ENCODE peak calls at places on chromosomes 1 and 21, in five cellular contexts. One of them, this sample, is unnamed.

GRCh38 chr1:19283891-19284290 is 4.7 kb downstream of the AKR7A3 start:
- DNase-seq in spleen: no peak
- DNase-seq in breast epithelium: no peak
- DNase-seq in uterus: no peak
- DNase-seq in right lobe of liver: no peak
- DNase-seq in this sample: no peak

GRCh38 chr1:156508205-156508954 is 7.8 kb upstream of the MEF2D start:
- DNase-seq in spleen: no peak
- DNase-seq in breast epithelium: no peak
- DNase-seq in uterus: peak
- DNase-seq in right lobe of liver: no peak
- DNase-seq in this sample: peak

GRCh38 chr21:33032434-33033047 is 6.8 kb downstream of the OLIG2 start:
- DNase-seq in spleen: no peak
- DNase-seq in breast epithelium: no peak
- DNase-seq in uterus: no peak
- DNase-seq in right lobe of liver: no peak
- DNase-seq in this sample: no peak

GRCh38 chr1:95023399-95024050 is 49.2 kb downstream of the ALG14 start:
- DNase-seq in spleen: no peak
- DNase-seq in breast epithelium: no peak
- DNase-seq in uterus: no peak
- DNase-seq in right lobe of liver: no peak
- DNase-seq in this sample: no peak

GRCh38 chr21:45972353-45972715 is 9.2 kb upstream of the COL6A1 start:
- DNase-seq in spleen: peak
- DNase-seq in breast epithelium: no peak
- DNase-seq in uterus: no peak
- DNase-seq in right lobe of liver: no peak
- DNase-seq in this sample: peak

GRCh38 chr1:198156745-198157240 is at the start of gene NEK7:
- DNase-seq in spleen: peak
- DNase-seq in breast epithelium: peak
- DNase-seq in uterus: peak
- DNase-seq in right lobe of liver: peak
- DNase-seq in this sample: peak

GRCh38 chr1:107318932-107319331 is 178.1 kb downstream of the NTNG1 start:
- DNase-seq in spleen: no peak
- DNase-seq in breast epithelium: no peak
- DNase-seq in uterus: no peak
- DNase-seq in right lobe of liver: no peak
- DNase-seq in this sample: no peak

GRCh38 chr1:111190931-111191451 is 9.5 kb downstream of the DENND2D start:
- DNase-seq in spleen: no peak
- DNase-seq in breast epithelium: no peak
- DNase-seq in uterus: peak
- DNase-seq in right lobe of liver: peak
- DNase-seq in this sample: no peak

GRCh38 chr1:86016076-86016746 is 140.4 kb downstream of the COL24A1 start:
- DNase-seq in spleen: no peak
- DNase-seq in breast epithelium: no peak
- DNase-seq in uterus: no peak
- DNase-seq in right lobe of liver: no peak
- DNase-seq in this sample: no peak

GRCh38 chr1:186828612-186829542 is at the start of gene PLA2G4A:
- DNase-seq in spleen: peak
- DNase-seq in breast epithelium: peak
- DNase-seq in uterus: peak
- DNase-seq in right lobe of liver: no peak
- DNase-seq in this sample: peak

GRCh38 chr1:188463919-188464318 is 1635.2 kb downstream of the PLA2G4A start:
- DNase-seq in spleen: no peak
- DNase-seq in breast epithelium: no peak
- DNase-seq in uterus: no peak
- DNase-seq in right lobe of liver: no peak
- DNase-seq in this sample: no peak

GRCh38 chr1:178955391-178955954 is 70.2 kb upstream of the FAM20B start:
- DNase-seq in spleen: no peak
- DNase-seq in breast epithelium: no peak
- DNase-seq in uterus: no peak
- DNase-seq in right lobe of liver: no peak
- DNase-seq in this sample: no peak

GRCh38 chr1:206770531-206771352 is at the start of gene IL19:
- DNase-seq in spleen: no peak
- DNase-seq in breast epithelium: no peak
- DNase-seq in uterus: no peak
- DNase-seq in right lobe of liver: no peak
- DNase-seq in this sample: no peak

GRCh38 chr1:223886516-223886921 is 40.8 kb upstream of the TP53BP2 start:
- DNase-seq in spleen: no peak
- DNase-seq in breast epithelium: no peak
- DNase-seq in uterus: no peak
- DNase-seq in right lobe of liver: peak
- DNase-seq in this sample: no peak

GRCh38 chr1:12376236-12377064 is 146.6 kb downstream of the VPS13D start:
- DNase-seq in spleen: no peak
- DNase-seq in breast epithelium: no peak
- DNase-seq in uterus: no peak
- DNase-seq in right lobe of liver: no peak
- DNase-seq in this sample: no peak

GRCh38 chr21:26732442-26733221 is 112.6 kb downstream of the ADAMTS1 start:
- DNase-seq in spleen: no peak
- DNase-seq in breast epithelium: no peak
- DNase-seq in uterus: peak
- DNase-seq in right lobe of liver: no peak
- DNase-seq in this sample: peak

GRCh38 chr1:93358293-93358692 is 12.6 kb downstream of the DR1 start:
- DNase-seq in spleen: no peak
- DNase-seq in breast epithelium: no peak
- DNase-seq in uterus: no peak
- DNase-seq in right lobe of liver: no peak
- DNase-seq in this sample: no peak

GRCh38 chr1:201850053-201850397 is 21.1 kb downstream of the IPO9 start:
- DNase-seq in spleen: no peak
- DNase-seq in breast epithelium: peak
- DNase-seq in uterus: no peak
- DNase-seq in right lobe of liver: no peak
- DNase-seq in this sample: peak

GRCh38 chr1:220726634-220727033 is 21.5 kb upstream of the MTARC2 start:
- DNase-seq in spleen: no peak
- DNase-seq in breast epithelium: no peak
- DNase-seq in uterus: no peak
- DNase-seq in right lobe of liver: no peak
- DNase-seq in this sample: no peak

GRCh38 chr1:30829889-30830288 is 72.3 kb upstream of the LAPTM5 start:
- DNase-seq in spleen: no peak
- DNase-seq in breast epithelium: no peak
- DNase-seq in uterus: no peak
- DNase-seq in right lobe of liver: no peak
- DNase-seq in this sample: no peak

GRCh38 chr21:35606578-35606977 is 453.7 kb downstream of the SETD4 start:
- DNase-seq in spleen: no peak
- DNase-seq in breast epithelium: no peak
- DNase-seq in uterus: no peak
- DNase-seq in right lobe of liver: no peak
- DNase-seq in this sample: no peak

GRCh38 chr1:209527993-209528392 is 55.5 kb upstream of the CAMK1G start:
- DNase-seq in spleen: no peak
- DNase-seq in breast epithelium: no peak
- DNase-seq in uterus: no peak
- DNase-seq in right lobe of liver: no peak
- DNase-seq in this sample: no peak

GRCh38 chr1:203167026-203167912 is 8.4 kb downstream of the MYBPH start:
- DNase-seq in spleen: no peak
- DNase-seq in breast epithelium: no peak
- DNase-seq in uterus: no peak
- DNase-seq in right lobe of liver: no peak
- DNase-seq in this sample: no peak

GRCh38 chr1:119275145-119275929 is 93.2 kb upstream of the HAO2 start:
- DNase-seq in spleen: no peak
- DNase-seq in breast epithelium: no peak
- DNase-seq in uterus: peak
- DNase-seq in right lobe of liver: peak
- DNase-seq in this sample: no peak

GRCh38 chr21:36522174-36522810 is 42.4 kb upstream of the CLDN14 start:
- DNase-seq in spleen: no peak
- DNase-seq in breast epithelium: no peak
- DNase-seq in uterus: no peak
- DNase-seq in right lobe of liver: no peak
- DNase-seq in this sample: no peak

GRCh38 chr1:54415986-54416385 is 9.8 kb upstream of the SSBP3 start:
- DNase-seq in spleen: no peak
- DNase-seq in breast epithelium: no peak
- DNase-seq in uterus: no peak
- DNase-seq in right lobe of liver: no peak
- DNase-seq in this sample: no peak

GRCh38 chr1:63827411-63828321 is 53.8 kb downstream of the ROR1 start:
- DNase-seq in spleen: no peak
- DNase-seq in breast epithelium: no peak
- DNase-seq in uterus: no peak
- DNase-seq in right lobe of liver: no peak
- DNase-seq in this sample: no peak

DNA sequence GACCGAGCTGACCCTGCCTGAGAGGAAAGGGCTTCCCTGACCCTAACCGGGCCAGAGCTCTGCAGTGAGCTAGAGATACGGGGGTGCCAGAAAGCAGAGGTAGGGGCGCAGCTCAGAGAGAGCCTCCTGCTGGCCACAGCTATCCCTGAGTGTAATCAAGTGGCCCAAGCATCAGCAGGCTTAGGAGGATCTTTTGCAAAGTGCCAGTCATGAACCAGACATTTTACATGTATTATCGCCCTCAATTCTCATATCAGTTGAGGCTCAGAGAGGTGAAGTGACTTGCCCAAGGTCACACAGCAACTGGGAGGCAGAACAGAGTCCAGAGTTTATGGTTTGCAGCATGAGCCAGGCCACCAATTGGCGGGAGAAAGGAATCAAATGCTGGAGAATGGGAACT is 7.0 kb upstream of the ID3 start:
- DNase-seq in spleen: no peak
- DNase-seq in breast epithelium: no peak
- DNase-seq in uterus: no peak
- DNase-seq in right lobe of liver: no peak
- DNase-seq in this sample: no peak
- TF ChIP-seq CTCF in spleen: no peak
- TF ChIP-seq CTCF in breast epithelium: no peak
- TF ChIP-seq CTCF in uterus: no peak
- TF ChIP-seq CTCF in right lobe of liver: no peak
- TF ChIP-seq CTCF in this sample: no peak

GRCh38 chr1:58573705-58574591 is 3.1 kb downstream of the TACSTD2 start:
- DNase-seq in spleen: no peak
- DNase-seq in breast epithelium: no peak
- DNase-seq in uterus: no peak
- DNase-seq in right lobe of liver: no peak
- DNase-seq in this sample: no peak

GRCh38 chr1:58574816-58575215 is 2.2 kb downstream of the TACSTD2 start:
- DNase-seq in spleen: no peak
- DNase-seq in breast epithelium: no peak
- DNase-seq in uterus: no peak
- DNase-seq in right lobe of liver: no peak
- DNase-seq in this sample: no peak

GRCh38 chr1:58577676-58578073 is 623 bp upstream of the TACSTD2 start:
- DNase-seq in spleen: no peak
- DNase-seq in breast epithelium: no peak
- DNase-seq in uterus: no peak
- DNase-seq in right lobe of liver: no peak
- DNase-seq in this sample: no peak

GRCh38 chr1:58575831-58576726 is 973 bp downstream of the TACSTD2 start:
- DNase-seq in spleen: peak
- DNase-seq in breast epithelium: peak
- DNase-seq in uterus: no peak
- DNase-seq in right lobe of liver: no peak
- DNase-seq in this sample: peak

DNA sequence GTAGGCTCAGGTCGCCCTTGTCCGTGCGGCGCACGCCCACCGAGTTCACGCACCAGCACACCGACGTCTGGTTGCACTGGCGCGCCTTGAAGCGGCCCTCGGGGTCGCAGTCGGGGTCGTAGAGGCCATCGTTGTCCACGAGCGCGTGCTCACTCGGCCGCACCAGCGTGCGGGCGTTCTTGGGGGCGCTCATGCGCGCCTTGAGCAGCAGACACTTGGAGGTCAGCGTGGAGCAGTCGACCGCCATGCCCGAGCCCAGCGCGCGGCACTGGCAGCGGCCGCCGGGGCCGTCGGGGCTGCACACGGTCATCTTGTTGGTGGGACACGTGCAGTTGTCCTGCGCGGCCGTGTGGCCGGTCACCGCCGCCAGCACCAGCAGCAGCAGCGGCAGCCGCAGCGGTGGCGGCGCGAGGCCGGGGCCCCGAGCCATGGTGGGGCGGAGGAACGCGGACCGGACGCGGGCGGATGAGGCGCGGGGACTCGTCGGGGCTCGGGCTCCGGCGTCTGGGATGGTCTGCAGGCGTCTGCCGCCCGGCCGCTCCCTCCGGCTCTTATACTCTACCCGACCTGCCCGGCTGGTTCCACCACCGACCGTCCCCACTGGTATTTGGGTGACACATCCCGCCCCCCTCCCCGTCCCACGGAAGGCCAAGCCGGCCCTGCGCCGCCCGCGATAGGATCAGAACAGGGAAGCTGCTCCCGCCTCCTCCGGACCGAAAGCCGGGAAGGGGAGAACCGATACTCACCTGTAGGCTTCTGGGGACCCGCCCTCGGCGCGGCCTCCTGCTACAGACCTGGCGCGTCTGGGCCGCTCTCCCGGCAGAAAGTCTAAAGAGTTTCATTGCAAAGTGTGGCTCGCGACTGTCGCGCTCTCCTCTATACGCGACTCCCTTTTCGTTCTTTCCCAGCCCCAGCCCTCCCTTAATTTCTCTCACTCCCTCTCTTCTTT is at the start of gene TACSTD2:
- DNase-seq in spleen: peak
- DNase-seq in breast epithelium: peak
- DNase-seq in uterus: no peak
- DNase-seq in right lobe of liver: peak
- DNase-seq in this sample: peak
- TF ChIP-seq POLR2A in spleen: no peak
- TF ChIP-seq POLR2A in breast epithelium: peak
- TF ChIP-seq POLR2A in uterus: no peak
- TF ChIP-seq POLR2A in right lobe of liver: peak
- TF ChIP-seq POLR2A in this sample: no peak

GRCh38 chr21:38987551-38988210 is 182.0 kb downstream of the ETS2 start:
- DNase-seq in spleen: no peak
- DNase-seq in breast epithelium: no peak
- DNase-seq in uterus: no peak
- DNase-seq in right lobe of liver: no peak
- DNase-seq in this sample: no peak
- H3K4me3 ChIP-seq in spleen: no peak
- H3K4me3 ChIP-seq in breast epithelium: no peak
- H3K4me3 ChIP-seq in uterus: no peak
- H3K4me3 ChIP-seq in right lobe of liver: no peak
- H3K4me3 ChIP-seq in this sample: no peak

GRCh38 chr1:55605155-55605554 is 390.0 kb upstream of the USP24 start:
- DNase-seq in spleen: no peak
- DNase-seq in breast epithelium: no peak
- DNase-seq in uterus: no peak
- DNase-seq in right lobe of liver: no peak
- DNase-seq in this sample: no peak
- TF ChIP-seq CTCF in spleen: no peak
- TF ChIP-seq CTCF in breast epithelium: no peak
- TF ChIP-seq CTCF in uterus: no peak
- TF ChIP-seq CTCF in right lobe of liver: no peak
- TF ChIP-seq CTCF in this sample: no peak

This sample was measured in heart left ventricle.